ENCODE peak calls at places on chromosomes 16 and 17, in four cellular contexts. One of them, this sample, is unnamed.

GRCh38 chr16:24543949-24544348 is 4.6 kb downstream of the RBBP6 start:
- DNase-seq in IMR-90: no peak
- DNase-seq in right lobe of liver: no peak
- DNase-seq in upper lobe of left lung: no peak
- DNase-seq in this sample: no peak

GRCh38 chr17:75755205-75755901 is 9.6 kb downstream of the GALK1 start:
- DNase-seq in IMR-90: no peak
- DNase-seq in right lobe of liver: peak
- DNase-seq in upper lobe of left lung: peak
- DNase-seq in this sample: no peak

GRCh38 chr16:57372372-57373116 is at the start of gene CX3CL1:
- DNase-seq in IMR-90: peak
- DNase-seq in right lobe of liver: peak
- DNase-seq in upper lobe of left lung: peak
- DNase-seq in this sample: peak

GRCh38 chr17:40452921-40453378 is 9.7 kb downstream of the IGFBP4 start:
- DNase-seq in IMR-90: peak
- DNase-seq in right lobe of liver: no peak
- DNase-seq in upper lobe of left lung: no peak
- DNase-seq in this sample: no peak

GRCh38 chr17:36722121-36722902 is 120.9 kb downstream of the MRM1 start:
- DNase-seq in IMR-90: peak
- DNase-seq in right lobe of liver: peak
- DNase-seq in upper lobe of left lung: peak
- DNase-seq in this sample: peak

GRCh38 chr16:49617710-49618330 is 238.1 kb downstream of the ZNF423 start:
- DNase-seq in IMR-90: no peak
- DNase-seq in right lobe of liver: peak
- DNase-seq in upper lobe of left lung: no peak
- DNase-seq in this sample: no peak

GRCh38 chr16:51121850-51122249 is 29.2 kb downstream of the SALL1 start:
- DNase-seq in IMR-90: no peak
- DNase-seq in right lobe of liver: no peak
- DNase-seq in upper lobe of left lung: no peak
- DNase-seq in this sample: no peak

GRCh38 chr17:2704031-2704889 is 7.3 kb downstream of the CLUH start:
- DNase-seq in IMR-90: no peak
- DNase-seq in right lobe of liver: peak
- DNase-seq in upper lobe of left lung: peak
- DNase-seq in this sample: no peak

GRCh38 chr16:30956601-30957455 is 726 bp upstream of the SETD1A start:
- DNase-seq in IMR-90: peak
- DNase-seq in right lobe of liver: peak
- DNase-seq in upper lobe of left lung: peak
- DNase-seq in this sample: peak

GRCh38 chr17:36755586-36755985 is 154.2 kb downstream of the MRM1 start:
- DNase-seq in IMR-90: no peak
- DNase-seq in right lobe of liver: no peak
- DNase-seq in upper lobe of left lung: no peak
- DNase-seq in this sample: peak

DNA sequence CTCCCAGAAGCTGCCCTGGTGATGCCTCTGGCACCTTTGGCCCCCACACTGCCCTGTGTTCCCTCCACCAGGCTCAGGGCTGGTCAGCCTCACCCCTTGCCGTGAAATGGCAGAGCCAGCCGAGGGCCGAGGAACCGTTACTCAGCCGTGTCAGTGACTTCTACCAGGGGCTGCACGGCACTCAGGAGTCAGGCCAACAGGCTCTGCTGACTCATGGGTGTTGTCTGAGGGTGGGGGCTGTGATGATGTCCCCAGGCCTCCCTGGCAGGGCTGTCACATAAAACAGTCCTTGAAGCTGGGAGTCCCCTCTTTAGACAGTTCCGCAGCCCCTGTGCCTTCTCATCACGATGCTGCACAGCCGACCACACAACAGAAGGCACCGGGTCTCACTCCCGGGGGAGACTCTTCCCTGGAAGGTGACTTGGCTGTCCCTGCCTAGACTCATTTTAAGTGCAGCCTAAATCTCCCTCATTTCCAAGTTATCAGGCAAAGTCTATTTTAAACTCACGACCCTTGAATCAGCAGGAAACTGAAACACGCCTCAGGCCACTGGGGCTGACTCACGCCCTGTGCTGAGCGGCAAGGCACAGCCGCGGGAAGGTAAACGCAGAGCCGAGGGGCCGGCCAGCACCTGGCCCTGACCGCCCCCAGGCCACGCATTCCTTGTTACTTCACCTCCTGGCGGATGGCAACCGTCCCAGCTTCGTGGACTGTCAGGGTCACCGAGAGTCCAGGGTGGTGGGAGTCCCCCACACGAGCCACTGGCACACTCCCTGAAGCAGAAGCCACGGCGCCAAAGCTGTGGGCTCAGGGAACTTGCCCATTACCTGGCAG is 102.6 kb downstream of the ZNF778 start:
- DNase-seq in IMR-90: peak
- DNase-seq in right lobe of liver: no peak
- DNase-seq in upper lobe of left lung: peak
- DNase-seq in this sample: peak
- TF ChIP-seq POLR2A in IMR-90: no peak
- TF ChIP-seq POLR2A in right lobe of liver: no peak
- TF ChIP-seq POLR2A in upper lobe of left lung: no peak
- TF ChIP-seq POLR2A in this sample: no peak

DNA sequence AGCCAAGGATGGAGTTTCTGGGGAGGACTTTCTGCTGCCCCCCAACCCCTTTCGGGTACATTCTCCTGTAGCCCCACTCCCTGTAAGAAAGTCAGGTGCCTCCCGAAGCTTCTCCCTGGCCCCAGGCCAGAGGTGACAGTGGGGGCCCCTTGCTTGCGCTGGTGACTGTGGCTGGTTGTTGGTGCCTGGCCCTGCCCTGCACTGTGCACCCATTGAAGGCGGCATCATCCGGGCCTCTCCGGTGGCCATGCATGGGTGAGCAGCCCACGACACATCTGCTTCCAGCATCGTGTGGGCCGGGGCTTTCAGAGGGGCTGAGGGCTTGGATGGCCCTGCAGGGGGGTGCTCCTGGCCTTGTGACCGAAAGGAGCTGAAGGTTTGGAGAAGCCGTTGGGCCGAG is 297.0 kb downstream of the SEC14L1 start:
- DNase-seq in IMR-90: no peak
- DNase-seq in right lobe of liver: no peak
- DNase-seq in upper lobe of left lung: peak
- DNase-seq in this sample: no peak
- H3K4me3 ChIP-seq in IMR-90: no peak
- H3K4me3 ChIP-seq in right lobe of liver: no peak
- H3K4me3 ChIP-seq in upper lobe of left lung: no peak
- H3K4me3 ChIP-seq in this sample: no peak

GRCh38 chr17:52995127-52995526 is 827.6 kb upstream of the KIF2B start:
- DNase-seq in IMR-90: no peak
- DNase-seq in right lobe of liver: no peak
- DNase-seq in upper lobe of left lung: no peak
- DNase-seq in this sample: no peak
- TF ChIP-seq POLR2A in IMR-90: no peak
- TF ChIP-seq POLR2A in right lobe of liver: no peak
- TF ChIP-seq POLR2A in upper lobe of left lung: no peak
- TF ChIP-seq POLR2A in this sample: no peak

GRCh38 chr17:68290955-68291835 is at the start of the genes ARSG and SLC16A6:
- DNase-seq in IMR-90: peak
- DNase-seq in right lobe of liver: peak
- DNase-seq in upper lobe of left lung: peak
- DNase-seq in this sample: peak

GRCh38 chr17:68290268-68290954 is 516 bp downstream of the SLC16A6 start:
- DNase-seq in IMR-90: no peak
- DNase-seq in right lobe of liver: peak
- DNase-seq in upper lobe of left lung: peak
- DNase-seq in this sample: peak

GRCh38 chr17:68289473-68289872 is 1.5 kb downstream of the SLC16A6 start:
- DNase-seq in IMR-90: no peak
- DNase-seq in right lobe of liver: no peak
- DNase-seq in upper lobe of left lung: no peak
- DNase-seq in this sample: no peak

GRCh38 chr17:68288804-68289203 is 2.1 kb downstream of the SLC16A6 start:
- DNase-seq in IMR-90: no peak
- DNase-seq in right lobe of liver: no peak
- DNase-seq in upper lobe of left lung: no peak
- DNase-seq in this sample: peak

GRCh38 chr17:68289936-68290267 is 1.0 kb downstream of the SLC16A6 start:
- DNase-seq in IMR-90: no peak
- DNase-seq in right lobe of liver: no peak
- DNase-seq in upper lobe of left lung: no peak
- DNase-seq in this sample: no peak
- H3K4me3 ChIP-seq in IMR-90: no peak
- H3K4me3 ChIP-seq in right lobe of liver: peak
- H3K4me3 ChIP-seq in upper lobe of left lung: peak
- H3K4me3 ChIP-seq in this sample: peak

DNA sequence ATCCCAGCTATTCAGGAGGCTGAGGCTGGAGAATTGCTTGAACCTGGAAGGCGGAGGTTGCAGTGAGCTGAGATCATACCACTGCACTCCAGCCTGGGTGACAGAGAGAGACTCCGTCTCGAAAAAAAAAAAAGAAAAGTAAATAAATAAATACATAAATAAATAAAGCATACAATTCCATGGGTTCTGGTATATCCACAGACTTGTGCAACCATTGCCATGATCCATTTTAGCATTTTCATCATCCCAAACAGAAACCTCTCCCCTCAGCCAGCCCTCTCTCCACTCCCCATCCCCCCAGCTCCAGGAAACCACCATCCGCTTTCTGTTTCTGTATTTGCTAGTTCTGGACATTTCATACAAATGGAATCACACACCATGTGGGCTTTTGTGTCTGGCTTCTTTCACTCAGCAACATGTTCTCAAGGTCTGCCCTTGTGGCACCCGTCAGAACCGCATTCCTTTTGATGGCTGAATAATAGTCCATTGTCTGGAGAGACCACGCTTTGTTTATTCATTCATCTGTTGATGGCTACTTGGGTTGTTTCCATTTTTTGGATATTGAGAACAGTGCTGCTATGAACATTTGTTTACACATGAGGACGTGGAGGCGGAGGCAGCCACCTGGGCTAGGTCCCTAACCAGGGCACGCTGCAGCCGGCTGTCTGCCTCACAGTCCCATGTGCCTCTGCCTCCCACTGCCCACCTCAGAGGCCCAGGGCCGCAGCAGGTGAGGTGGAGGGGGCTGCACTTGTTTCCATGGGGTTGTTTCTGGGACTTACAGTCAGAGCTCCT is 76.2 kb downstream of the NT5M start:
- DNase-seq in IMR-90: peak
- DNase-seq in right lobe of liver: no peak
- DNase-seq in upper lobe of left lung: no peak
- DNase-seq in this sample: no peak
- TF ChIP-seq POLR2A in IMR-90: no peak
- TF ChIP-seq POLR2A in right lobe of liver: no peak
- TF ChIP-seq POLR2A in upper lobe of left lung: no peak
- TF ChIP-seq POLR2A in this sample: no peak

This sample was measured in transverse colon.